ENCODE peak calls at places on chromosome 11, in six cellular contexts. S is activated gamma-delta T cell treated with anti-CD3 and anti-CD28 coated beads, Interleukin-2, amount 50 U/mL, for 16 hours; D is NCI-H2081; P is mucosa of gallbladder; T is BE2C; Z is mesothelial cell of epicardium. I is an unnamed sample.

GRCh38 chr11:85664561-85665481 is at the start of gene CREBZF:
- DNase-seq in P (peak; percentile 96), S (peak; percentile 87), D (peak; percentile 92), T (peak; percentile 95), Z (peak; percentile 88), I (peak; percentile 94)

GRCh38 chr11:12232160-12232559 is 121.8 kb downstream of the MICAL2 start:
- DNase-seq in S (no peak), D (no peak), Z (no peak), P (no peak), T (no peak), I (no peak)

GRCh38 chr11:66346476-66347424 is 679 bp downstream of the B4GAT1 start:
- DNase-seq in T (no peak), S (no peak), D (no peak), P (no peak), Z (no peak), I (peak; percentile 49)

GRCh38 chr11:130170345-130170744 is 10.8 kb downstream of the ST14 start:
- DNase-seq in S (no peak), D (no peak), P (no peak), Z (no peak), T (no peak), I (no peak)

GRCh38 chr11:118841469-118842222 is 42.0 kb upstream of the CXCR5 start:
- DNase-seq in P (no peak), S (no peak), Z (no peak), D (no peak), T (no peak), I (no peak)

GRCh38 chr11:117902001-117902855 is 25.8 kb upstream of the FXYD6 start:
- DNase-seq in D (no peak), P (no peak), T (no peak), Z (no peak), S (no peak), I (no peak)

GRCh38 chr11:31943056-31943780 is 132.1 kb upstream of the PAX6 start:
- DNase-seq in Z (no peak), D (no peak), T (no peak), P (no peak), S (no peak), I (no peak)

GRCh38 chr11:27701262-27702105 is 1.2 kb upstream of the BDNF start:
- DNase-seq in S (no peak), P (no peak), Z (no peak), T (no peak), D (peak; percentile 30), I (peak; percentile 66)

GRCh38 chr11:130785376-130786110 is 130.7 kb downstream of the SNX19 start:
- DNase-seq in Z (no peak), P (no peak), T (peak; percentile 31), S (no peak), D (no peak), I (no peak)

GRCh38 chr11:19889531-19889930 is 176.9 kb downstream of the NAV2 start:
- DNase-seq in P (no peak), Z (no peak), S (no peak), T (no peak), D (no peak), I (no peak)

GRCh38 chr11:17259931-17260499 is 16.5 kb upstream of the NUCB2 start:
- DNase-seq in D (no peak), S (no peak), T (no peak), Z (no peak), P (no peak), I (no peak)

GRCh38 chr11:60700689-60701508 is 1.5 kb downstream of the MS4A8 start:
- DNase-seq in D (peak; percentile 79), S (no peak), T (no peak), P (peak; percentile 31), Z (no peak), I (no peak)

GRCh38 chr11:40315122-40315521 is 1144.3 kb downstream of the LRRC4C start:
- DNase-seq in T (no peak), Z (no peak), S (no peak), D (no peak), P (no peak), I (no peak)

GRCh38 chr11:61742391-61742790 is 10.0 kb upstream of the MYRF start:
- DNase-seq in S (no peak), T (no peak), Z (no peak), D (no peak), P (peak; percentile 50), I (no peak)

GRCh38 chr11:67410369-67410831 is 5.1 kb upstream of the CARNS1 start:
- DNase-seq in D (no peak), T (no peak), P (no peak), Z (no peak), S (no peak), I (no peak)

GRCh38 chr11:72591023-72591422 is 83.2 kb downstream of the PDE2A start:
- DNase-seq in P (no peak), S (no peak), T (no peak), D (no peak), Z (no peak), I (no peak)

GRCh38 chr11:70860855-70861254 is 391.5 kb downstream of the SHANK2 start:
- DNase-seq in P (no peak), D (no peak), Z (no peak), T (no peak), S (no peak), I (no peak)

GRCh38 chr11:85809191-85809590 is 1.8 kb downstream of the SYTL2 start:
- DNase-seq in P (no peak), S (no peak), Z (no peak), T (no peak), D (no peak), I (no peak)

GRCh38 chr11:16809901-16810668 is 71.6 kb downstream of the C11orf58 start:
- DNase-seq in P (no peak), Z (no peak), D (no peak), T (no peak), S (no peak), I (peak; percentile 50)

GRCh38 chr11:41446107-41446506 is 13.3 kb downstream of the LRRC4C start:
- DNase-seq in D (no peak), Z (no peak), S (no peak), P (no peak), T (no peak), I (no peak)

I was measured in foreskin fibroblast.